ENCODE peak calls at places on chromosome 21, in five cellular contexts. One of them, this sample, is unnamed.

GRCh38 chr21:33975548-33976081 is 60.0 kb upstream of the ATP5PO start:
- DNase-seq in NT2/D1: no peak
- DNase-seq in HepG2: no peak
- DNase-seq in GM12878: peak
- DNase-seq in H1: no peak
- DNase-seq in this sample: no peak

GRCh38 chr21:25898671-25899070 is 163.9 kb downstream of the GABPA start:
- DNase-seq in NT2/D1: no peak
- DNase-seq in HepG2: no peak
- DNase-seq in GM12878: no peak
- DNase-seq in H1: no peak
- DNase-seq in this sample: no peak

GRCh38 chr21:40783404-40783803 is 63.6 kb downstream of the DSCAM start:
- DNase-seq in NT2/D1: no peak
- DNase-seq in HepG2: no peak
- DNase-seq in GM12878: no peak
- DNase-seq in H1: no peak
- DNase-seq in this sample: no peak

GRCh38 chr21:25903599-25903998 is 168.8 kb downstream of the GABPA start:
- DNase-seq in NT2/D1: no peak
- DNase-seq in HepG2: no peak
- DNase-seq in GM12878: peak
- DNase-seq in H1: no peak
- DNase-seq in this sample: no peak

GRCh38 chr21:36203603-36203889 is 46.9 kb downstream of the DOP1B start:
- DNase-seq in NT2/D1: no peak
- DNase-seq in HepG2: peak
- DNase-seq in GM12878: peak
- DNase-seq in H1: no peak
- DNase-seq in this sample: no peak

GRCh38 chr21:41754481-41754891 is 12.4 kb downstream of the RIPK4 start:
- DNase-seq in NT2/D1: no peak
- DNase-seq in HepG2: no peak
- DNase-seq in GM12878: no peak
- DNase-seq in H1: no peak
- DNase-seq in this sample: no peak

GRCh38 chr21:33874161-33874560 is 41.4 kb downstream of the ATP5PO start:
- DNase-seq in NT2/D1: no peak
- DNase-seq in HepG2: no peak
- DNase-seq in GM12878: no peak
- DNase-seq in H1: no peak
- DNase-seq in this sample: no peak

GRCh38 chr21:40606341-40606740 is 240.6 kb downstream of the DSCAM start:
- DNase-seq in NT2/D1: no peak
- DNase-seq in HepG2: no peak
- DNase-seq in GM12878: no peak
- DNase-seq in H1: no peak
- DNase-seq in this sample: no peak

GRCh38 chr21:36097427-36098230 is 27.8 kb downstream of the CBR1 start:
- DNase-seq in NT2/D1: peak
- DNase-seq in HepG2: no peak
- DNase-seq in GM12878: peak
- DNase-seq in H1: no peak
- DNase-seq in this sample: peak

GRCh38 chr21:42781981-42782722 is 97.2 kb downstream of the WDR4 start:
- DNase-seq in NT2/D1: peak
- DNase-seq in HepG2: no peak
- DNase-seq in GM12878: no peak
- DNase-seq in H1: no peak
- DNase-seq in this sample: no peak

GRCh38 chr21:42846221-42846620 is 33.1 kb downstream of the WDR4 start:
- DNase-seq in NT2/D1: no peak
- DNase-seq in HepG2: no peak
- DNase-seq in GM12878: no peak
- DNase-seq in H1: no peak
- DNase-seq in this sample: no peak

GRCh38 chr21:38879912-38880577 is 74.3 kb downstream of the ETS2 start:
- DNase-seq in NT2/D1: no peak
- DNase-seq in HepG2: no peak
- DNase-seq in GM12878: no peak
- DNase-seq in H1: no peak
- DNase-seq in this sample: no peak

GRCh38 chr21:41895643-41896493 is 16.7 kb upstream of the PRDM15 start:
- DNase-seq in NT2/D1: no peak
- DNase-seq in HepG2: no peak
- DNase-seq in GM12878: no peak
- DNase-seq in H1: no peak
- DNase-seq in this sample: no peak

GRCh38 chr21:32207096-32207716 is 71.6 kb downstream of the MIS18A start:
- DNase-seq in NT2/D1: no peak
- DNase-seq in HepG2: no peak
- DNase-seq in GM12878: no peak
- DNase-seq in H1: no peak
- DNase-seq in this sample: no peak

GRCh38 chr21:34524671-34525601 is 12.9 kb upstream of the KCNE1 start:
- DNase-seq in NT2/D1: no peak
- DNase-seq in HepG2: no peak
- DNase-seq in GM12878: no peak
- DNase-seq in H1: no peak
- DNase-seq in this sample: no peak

GRCh38 chr21:39055167-39055767 is 128.0 kb downstream of the PSMG1 start:
- DNase-seq in NT2/D1: no peak
- DNase-seq in HepG2: no peak
- DNase-seq in GM12878: no peak
- DNase-seq in H1: no peak
- DNase-seq in this sample: no peak

GRCh38 chr21:42153046-42153685 is 65.8 kb upstream of the ABCG1 start:
- DNase-seq in NT2/D1: no peak
- DNase-seq in HepG2: no peak
- DNase-seq in GM12878: no peak
- DNase-seq in H1: no peak
- DNase-seq in this sample: no peak

GRCh38 chr21:42632336-42632751 is 21.1 kb upstream of the PDE9A start:
- DNase-seq in NT2/D1: no peak
- DNase-seq in HepG2: no peak
- DNase-seq in GM12878: no peak
- DNase-seq in H1: no peak
- DNase-seq in this sample: no peak

GRCh38 chr21:30733026-30733425 is 14.0 kb downstream of the KRTAP21-2 start:
- DNase-seq in NT2/D1: no peak
- DNase-seq in HepG2: no peak
- DNase-seq in GM12878: no peak
- DNase-seq in H1: no peak
- DNase-seq in this sample: no peak

GRCh38 chr21:29181799-29182470 is 51.5 kb downstream of the MAP3K7CL start:
- DNase-seq in NT2/D1: no peak
- DNase-seq in HepG2: peak
- DNase-seq in GM12878: no peak
- DNase-seq in H1: no peak
- DNase-seq in this sample: peak

GRCh38 chr21:28632718-28633408 is 359.8 kb downstream of the LTN1 start:
- DNase-seq in NT2/D1: peak
- DNase-seq in HepG2: no peak
- DNase-seq in GM12878: no peak
- DNase-seq in H1: no peak
- DNase-seq in this sample: no peak

GRCh38 chr21:34185051-34185750 is 111.8 kb downstream of the MRPS6 start:
- DNase-seq in NT2/D1: no peak
- DNase-seq in HepG2: no peak
- DNase-seq in GM12878: no peak
- DNase-seq in H1: no peak
- DNase-seq in this sample: no peak

GRCh38 chr21:14308234-14308633 is 74.7 kb downstream of the HSPA13 start:
- DNase-seq in NT2/D1: no peak
- DNase-seq in HepG2: no peak
- DNase-seq in GM12878: no peak
- DNase-seq in H1: no peak
- DNase-seq in this sample: no peak

GRCh38 chr21:26982767-26983166 is 15.9 kb upstream of the ADAMTS5 start:
- DNase-seq in NT2/D1: no peak
- DNase-seq in HepG2: no peak
- DNase-seq in GM12878: no peak
- DNase-seq in H1: no peak
- DNase-seq in this sample: no peak

GRCh38 chr21:36209626-36210171 is 53.1 kb downstream of the DOP1B start:
- DNase-seq in NT2/D1: peak
- DNase-seq in HepG2: peak
- DNase-seq in GM12878: no peak
- DNase-seq in H1: no peak
- DNase-seq in this sample: peak

GRCh38 chr21:32406405-32406804 is 6.1 kb upstream of the EVA1C start:
- DNase-seq in NT2/D1: no peak
- DNase-seq in HepG2: no peak
- DNase-seq in GM12878: no peak
- DNase-seq in H1: no peak
- DNase-seq in this sample: no peak

GRCh38 chr21:32403201-32403701 is 9.3 kb upstream of the EVA1C start:
- DNase-seq in NT2/D1: peak
- DNase-seq in HepG2: peak
- DNase-seq in GM12878: peak
- DNase-seq in H1: no peak
- DNase-seq in this sample: peak

GRCh38 chr21:39363607-39364555 is 15.0 kb upstream of the HMGN1 start:
- DNase-seq in NT2/D1: no peak
- DNase-seq in HepG2: no peak
- DNase-seq in GM12878: no peak
- DNase-seq in H1: no peak
- DNase-seq in this sample: no peak

DNA sequence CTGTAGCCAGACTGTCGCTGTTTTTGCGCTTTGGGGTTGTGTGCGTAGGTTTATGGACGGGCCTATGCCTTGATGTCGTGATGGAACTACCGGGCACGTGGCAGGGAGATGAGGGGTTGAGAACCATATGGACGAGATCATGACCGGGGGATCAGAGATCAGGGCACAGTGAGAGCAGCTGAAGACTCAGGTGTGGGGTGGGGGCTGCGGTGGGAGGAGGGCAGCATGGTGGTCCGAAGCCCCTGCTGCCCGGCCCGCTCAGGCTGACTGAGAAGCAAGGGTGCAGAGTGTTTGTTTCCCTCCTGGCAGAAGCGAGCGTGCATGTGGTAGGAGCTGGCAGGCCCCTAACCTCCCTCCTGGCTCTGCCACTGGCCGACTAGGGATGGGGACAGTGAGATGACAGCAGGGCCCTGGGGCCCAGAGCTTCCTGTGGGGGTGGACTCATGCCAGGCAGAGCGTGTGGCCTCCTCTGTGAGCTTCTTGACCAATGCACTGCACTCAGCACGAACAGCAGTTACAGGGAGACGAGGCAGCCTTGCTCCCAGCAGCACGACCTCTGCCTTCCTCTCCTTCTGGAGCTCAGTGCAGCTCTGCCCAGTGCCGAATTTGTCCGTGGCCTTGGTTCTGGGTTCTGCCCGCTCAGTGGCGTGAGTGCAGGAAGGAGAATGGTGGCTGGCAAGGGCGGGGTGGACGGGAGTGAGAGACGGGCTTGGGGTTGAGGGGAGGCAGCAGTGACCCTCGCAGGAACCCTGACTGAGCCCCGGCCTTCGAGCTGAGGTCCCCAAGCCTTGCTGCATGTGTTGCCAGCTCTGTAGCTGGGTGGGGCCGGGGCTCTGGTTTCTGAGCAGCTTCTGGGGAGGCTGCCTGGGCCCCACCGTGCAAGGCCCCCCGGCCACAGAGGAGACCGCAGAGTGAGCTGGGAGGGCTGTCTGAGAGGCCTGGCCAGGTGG is 22.2 kb upstream of the LRRC3 start:
- DNase-seq in NT2/D1: no peak
- DNase-seq in HepG2: no peak
- DNase-seq in GM12878: no peak
- DNase-seq in H1: no peak
- DNase-seq in this sample: no peak
- TF ChIP-seq SUZ12 in NT2/D1: no peak
- TF ChIP-seq SUZ12 in HepG2: no peak
- TF ChIP-seq SUZ12 in GM12878: no peak
- TF ChIP-seq SUZ12 in H1: no peak
- TF ChIP-seq SUZ12 in this sample: no peak

GRCh38 chr21:44822484-44823178 is 4.8 kb upstream of the SUMO3 start:
- DNase-seq in NT2/D1: no peak
- DNase-seq in HepG2: no peak
- DNase-seq in GM12878: no peak
- DNase-seq in H1: no peak
- DNase-seq in this sample: no peak

GRCh38 chr21:44819283-44820243 is 1.7 kb upstream of the SUMO3 start:
- DNase-seq in NT2/D1: no peak
- DNase-seq in HepG2: no peak
- DNase-seq in GM12878: no peak
- DNase-seq in H1: no peak
- DNase-seq in this sample: no peak

GRCh38 chr21:44818636-44819011 is 762 bp upstream of the SUMO3 start:
- DNase-seq in NT2/D1: no peak
- DNase-seq in HepG2: no peak
- DNase-seq in GM12878: no peak
- DNase-seq in H1: no peak
- DNase-seq in this sample: no peak

GRCh38 chr21:44823179-44823654 is 5.4 kb upstream of the SUMO3 start:
- DNase-seq in NT2/D1: no peak
- DNase-seq in HepG2: no peak
- DNase-seq in GM12878: no peak
- DNase-seq in H1: no peak
- DNase-seq in this sample: no peak

GRCh38 chr21:44820851-44821250 is 3.0 kb upstream of the SUMO3 start:
- DNase-seq in NT2/D1: no peak
- DNase-seq in HepG2: no peak
- DNase-seq in GM12878: no peak
- DNase-seq in H1: no peak
- DNase-seq in this sample: no peak
- TF ChIP-seq SUZ12 in NT2/D1: no peak
- TF ChIP-seq SUZ12 in HepG2: no peak
- TF ChIP-seq SUZ12 in GM12878: no peak
- TF ChIP-seq SUZ12 in H1: no peak
- TF ChIP-seq SUZ12 in this sample: no peak

GRCh38 chr21:45894107-45894810 is 87.3 kb upstream of the COL6A1 start:
- DNase-seq in NT2/D1: no peak
- DNase-seq in HepG2: no peak
- DNase-seq in GM12878: no peak
- DNase-seq in H1: no peak
- DNase-seq in this sample: no peak
- TF ChIP-seq SUZ12 in NT2/D1: no peak
- TF ChIP-seq SUZ12 in HepG2: no peak
- TF ChIP-seq SUZ12 in GM12878: no peak
- TF ChIP-seq SUZ12 in H1: no peak
- TF ChIP-seq SUZ12 in this sample: no peak

DNA sequence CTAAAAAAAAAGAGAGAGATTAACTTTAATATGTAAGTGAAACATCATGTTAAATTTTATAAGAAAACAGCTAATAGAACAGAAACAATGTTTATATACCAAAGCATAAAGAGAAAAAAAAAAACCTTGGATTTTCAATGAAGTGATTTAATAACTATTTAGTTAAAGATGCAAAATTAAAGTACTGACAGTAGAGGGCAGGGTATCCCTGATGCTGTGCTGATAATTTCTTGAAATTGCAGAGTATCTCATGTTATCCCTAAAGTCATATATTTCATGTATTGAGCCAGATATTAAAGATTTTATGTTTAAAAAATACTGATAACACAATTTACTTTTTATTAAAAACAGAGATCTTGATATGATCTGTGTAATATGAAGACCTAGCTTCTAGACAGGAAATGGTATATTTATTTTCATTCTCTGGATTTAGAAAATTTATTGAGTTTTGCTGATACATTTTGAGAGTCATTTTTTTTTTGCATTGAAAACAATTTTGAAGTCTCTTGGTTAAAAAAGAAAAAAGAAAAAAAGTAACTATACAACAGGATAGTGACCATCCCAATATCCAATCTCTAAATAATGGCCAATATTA is 273.2 kb downstream of the USP25 start:
- DNase-seq in NT2/D1: no peak
- DNase-seq in HepG2: no peak
- DNase-seq in GM12878: no peak
- DNase-seq in H1: no peak
- DNase-seq in this sample: no peak
- TF ChIP-seq SUZ12 in NT2/D1: no peak
- TF ChIP-seq SUZ12 in HepG2: no peak
- TF ChIP-seq SUZ12 in GM12878: no peak
- TF ChIP-seq SUZ12 in H1: no peak
- TF ChIP-seq SUZ12 in this sample: no peak